ENCODE peak calls at places on chromosome 16, in six cellular contexts. One of them, this sample, is unnamed.
A peak's percentile ranks its signal among the peaks of the same experiment; 100 is the strongest.

GRCh38 chr16:24674877-24675276 is 54.6 kb upstream of the TNRC6A start:
- DNase-seq in cardiac muscle cell: no peak
- DNase-seq in pons: no peak
- DNase-seq in H9: no peak
- DNase-seq in COR-L47: no peak
- DNase-seq in Right ventricle myocardium superior: no peak
- DNase-seq in this sample: no peak

GRCh38 chr16:86961133-86961720 is 356.0 kb downstream of the C16orf95 start:
- DNase-seq in cardiac muscle cell: peak; percentile 51
- DNase-seq in pons: no peak
- DNase-seq in H9: no peak
- DNase-seq in COR-L47: no peak
- DNase-seq in Right ventricle myocardium superior: no peak
- DNase-seq in this sample: no peak

GRCh38 chr16:51222016-51222415 is 70.9 kb upstream of the SALL1 start:
- DNase-seq in cardiac muscle cell: no peak
- DNase-seq in pons: no peak
- DNase-seq in H9: no peak
- DNase-seq in COR-L47: peak; percentile 85
- DNase-seq in Right ventricle myocardium superior: no peak
- DNase-seq in this sample: no peak

GRCh38 chr16:61862756-61863155 is 173.5 kb downstream of the CDH8 start:
- DNase-seq in cardiac muscle cell: no peak
- DNase-seq in pons: peak; percentile 98
- DNase-seq in H9: no peak
- DNase-seq in COR-L47: peak; percentile 69
- DNase-seq in Right ventricle myocardium superior: no peak
- DNase-seq in this sample: no peak

GRCh38 chr16:2724816-2725348 is 4.9 kb upstream of the PRSS27 start:
- DNase-seq in cardiac muscle cell: no peak
- DNase-seq in pons: no peak
- DNase-seq in H9: no peak
- DNase-seq in COR-L47: no peak
- DNase-seq in Right ventricle myocardium superior: no peak
- DNase-seq in this sample: no peak

GRCh38 chr16:29007865-29008593 is 23.2 kb downstream of the LAT start:
- DNase-seq in cardiac muscle cell: peak; percentile 77
- DNase-seq in pons: no peak
- DNase-seq in H9: no peak
- DNase-seq in COR-L47: no peak
- DNase-seq in Right ventricle myocardium superior: no peak
- DNase-seq in this sample: no peak

GRCh38 chr16:4381072-4381934 is 9.7 kb downstream of the VASN start:
- DNase-seq in cardiac muscle cell: no peak
- DNase-seq in pons: no peak
- DNase-seq in H9: no peak
- DNase-seq in COR-L47: no peak
- DNase-seq in Right ventricle myocardium superior: no peak
- DNase-seq in this sample: no peak

GRCh38 chr16:53034306-53034705 is 18.4 kb downstream of the CHD9NB start:
- DNase-seq in cardiac muscle cell: peak; percentile 44
- DNase-seq in pons: no peak
- DNase-seq in H9: no peak
- DNase-seq in COR-L47: no peak
- DNase-seq in Right ventricle myocardium superior: no peak
- DNase-seq in this sample: no peak

GRCh38 chr16:68676113-68676860 is 31.2 kb downstream of the CDH3 start:
- DNase-seq in cardiac muscle cell: no peak
- DNase-seq in pons: no peak
- DNase-seq in H9: no peak
- DNase-seq in COR-L47: no peak
- DNase-seq in Right ventricle myocardium superior: no peak
- DNase-seq in this sample: no peak

GRCh38 chr16:50534958-50535357 is 13.2 kb upstream of the NKD1 start:
- DNase-seq in cardiac muscle cell: no peak
- DNase-seq in pons: no peak
- DNase-seq in H9: no peak
- DNase-seq in COR-L47: no peak
- DNase-seq in Right ventricle myocardium superior: no peak
- DNase-seq in this sample: no peak

GRCh38 chr16:66438536-66438935 is 11.4 kb downstream of the BEAN1 start:
- DNase-seq in cardiac muscle cell: no peak
- DNase-seq in pons: no peak
- DNase-seq in H9: no peak
- DNase-seq in COR-L47: no peak
- DNase-seq in Right ventricle myocardium superior: no peak
- DNase-seq in this sample: no peak

GRCh38 chr16:71781741-71782140 is 26.9 kb downstream of the AP1G1 start:
- DNase-seq in cardiac muscle cell: no peak
- DNase-seq in pons: no peak
- DNase-seq in H9: no peak
- DNase-seq in COR-L47: no peak
- DNase-seq in Right ventricle myocardium superior: no peak
- DNase-seq in this sample: no peak

GRCh38 chr16:28140788-28141618 is 70.8 kb downstream of the XPO6 start:
- DNase-seq in cardiac muscle cell: no peak
- DNase-seq in pons: no peak
- DNase-seq in H9: no peak
- DNase-seq in COR-L47: no peak
- DNase-seq in Right ventricle myocardium superior: no peak
- DNase-seq in this sample: no peak

GRCh38 chr16:64920211-64920610 is 201.7 kb downstream of the CDH11 start:
- DNase-seq in cardiac muscle cell: peak; percentile 27
- DNase-seq in pons: no peak
- DNase-seq in H9: no peak
- DNase-seq in COR-L47: no peak
- DNase-seq in Right ventricle myocardium superior: no peak
- DNase-seq in this sample: no peak

GRCh38 chr16:49604602-49605001 is 231.0 kb downstream of the C16orf78 start:
- DNase-seq in cardiac muscle cell: no peak
- DNase-seq in pons: no peak
- DNase-seq in H9: peak; percentile 10
- DNase-seq in COR-L47: no peak
- DNase-seq in Right ventricle myocardium superior: no peak
- DNase-seq in this sample: no peak

GRCh38 chr16:52547001-52547833 is at the start of gene TOX3:
- DNase-seq in cardiac muscle cell: no peak
- DNase-seq in pons: no peak
- DNase-seq in H9: peak; percentile 65
- DNase-seq in COR-L47: peak; percentile 47
- DNase-seq in Right ventricle myocardium superior: no peak
- DNase-seq in this sample: no peak

GRCh38 chr16:87434146-87434667 is 42.1 kb downstream of the MAP1LC3B start:
- DNase-seq in cardiac muscle cell: no peak
- DNase-seq in pons: no peak
- DNase-seq in H9: no peak
- DNase-seq in COR-L47: no peak
- DNase-seq in Right ventricle myocardium superior: no peak
- DNase-seq in this sample: no peak

GRCh38 chr16:86882586-86883280 is 304.4 kb downstream of the FOXL1 start:
- DNase-seq in cardiac muscle cell: peak; percentile 70
- DNase-seq in pons: peak; percentile 5
- DNase-seq in H9: no peak
- DNase-seq in COR-L47: no peak
- DNase-seq in Right ventricle myocardium superior: peak; percentile 66
- DNase-seq in this sample: no peak

GRCh38 chr16:49952386-49952785 is 72.6 kb upstream of the CNEP1R1 start:
- DNase-seq in cardiac muscle cell: peak; percentile 53
- DNase-seq in pons: no peak
- DNase-seq in H9: no peak
- DNase-seq in COR-L47: no peak
- DNase-seq in Right ventricle myocardium superior: no peak
- DNase-seq in this sample: no peak

GRCh38 chr16:4572715-4573114 is 16.6 kb downstream of the C16orf96 start:
- DNase-seq in cardiac muscle cell: peak; percentile 36
- DNase-seq in pons: no peak
- DNase-seq in H9: no peak
- DNase-seq in COR-L47: no peak
- DNase-seq in Right ventricle myocardium superior: no peak
- DNase-seq in this sample: no peak

GRCh38 chr16:50889746-50890145 is 147.9 kb downstream of the CYLD start:
- DNase-seq in cardiac muscle cell: no peak
- DNase-seq in pons: no peak
- DNase-seq in H9: no peak
- DNase-seq in COR-L47: no peak
- DNase-seq in Right ventricle myocardium superior: no peak
- DNase-seq in this sample: no peak

GRCh38 chr16:84177740-84178070 is 9.2 kb downstream of the TAF1C start:
- DNase-seq in cardiac muscle cell: peak; percentile 39
- DNase-seq in pons: no peak
- DNase-seq in H9: no peak
- DNase-seq in COR-L47: no peak
- DNase-seq in Right ventricle myocardium superior: no peak
- DNase-seq in this sample: no peak

GRCh38 chr16:83027973-83028372 is 401.2 kb downstream of the CDH13 start:
- DNase-seq in cardiac muscle cell: no peak
- DNase-seq in pons: no peak
- DNase-seq in H9: no peak
- DNase-seq in COR-L47: no peak
- DNase-seq in Right ventricle myocardium superior: no peak
- DNase-seq in this sample: no peak

GRCh38 chr16:81646561-81646960 is 132.5 kb upstream of the PLCG2 start:
- DNase-seq in cardiac muscle cell: no peak
- DNase-seq in pons: no peak
- DNase-seq in H9: no peak
- DNase-seq in COR-L47: no peak
- DNase-seq in Right ventricle myocardium superior: no peak
- DNase-seq in this sample: no peak

GRCh38 chr16:12602811-12603698 is 200.6 kb downstream of the CPPED1 start:
- DNase-seq in cardiac muscle cell: no peak
- DNase-seq in pons: no peak
- DNase-seq in H9: peak; percentile 7
- DNase-seq in COR-L47: no peak
- DNase-seq in Right ventricle myocardium superior: no peak
- DNase-seq in this sample: no peak

GRCh38 chr16:79296491-79296890 is 304.0 kb downstream of the MAF start:
- DNase-seq in cardiac muscle cell: no peak
- DNase-seq in pons: no peak
- DNase-seq in H9: no peak
- DNase-seq in COR-L47: no peak
- DNase-seq in Right ventricle myocardium superior: no peak
- DNase-seq in this sample: no peak

This sample was measured in left lung.